ENCODE peak calls at places on chromosomes 5 and 9, in six cellular contexts. H is H9, R is mesenchymal stem cell, D is neuronal stem cell, K is IMR-90, O is H1. U is an unnamed sample.

GRCh38 chr9:129555512-129556203 is 65.2 kb downstream of the C9orf50 start:
- DNase-seq in R (no peak), K (peak), D (no peak), H (no peak), O (no peak), U (no peak)

GRCh38 chr9:21789541-21790037 is 12.8 kb upstream of the MTAP start:
- DNase-seq in O (no peak), H (peak), K (peak), R (peak), D (peak), U (peak)

GRCh38 chr9:109286981-109287380 is 33.9 kb downstream of the EPB41L4B start:
- DNase-seq in R (no peak), H (no peak), K (peak), D (no peak), O (no peak), U (no peak)

GRCh38 chr5:152811985-152812384 is 406.9 kb upstream of the NMUR2 start:
- DNase-seq in D (no peak), O (no peak), K (no peak), R (no peak), H (peak), U (no peak)

GRCh38 chr5:598564-598890 is 13.6 kb upstream of the CEP72 start:
- DNase-seq in R (no peak), H (no peak), O (no peak), D (no peak), K (no peak), U (no peak)

GRCh38 chr5:136066705-136067271 is 38.0 kb downstream of the TGFBI start:
- DNase-seq in K (peak), H (peak), O (no peak), R (peak), D (no peak), U (no peak)

GRCh38 chr5:148452499-148453193 is 68.9 kb downstream of the FBXO38 start:
- DNase-seq in O (no peak), H (no peak), D (no peak), R (no peak), K (no peak), U (no peak)

GRCh38 chr9:95087659-95088242 is 229.8 kb downstream of the FANCC start:
- DNase-seq in O (no peak), D (no peak), K (no peak), H (no peak), R (no peak), U (no peak)

GRCh38 chr5:56124885-56125250 is 108.3 kb downstream of the ANKRD55 start:
- DNase-seq in O (no peak), K (no peak), D (no peak), H (no peak), R (peak), U (no peak)

GRCh38 chr5:158054388-158055092 is 195.6 kb upstream of the CLINT1 start:
- DNase-seq in H (no peak), R (no peak), D (no peak), O (no peak), K (no peak), U (no peak)

GRCh38 chr5:1000329-1000728 is 8.3 kb upstream of the NKD2 start:
- DNase-seq in D (no peak), O (no peak), K (no peak), R (no peak), H (no peak), U (no peak)

GRCh38 chr9:133578524-133579230 is 30.5 kb downstream of the FAM163B start:
- DNase-seq in K (no peak), D (no peak), H (no peak), O (no peak), R (no peak), U (no peak)

GRCh38 chr5:82387819-82388166 is 109.6 kb upstream of the RPS23 start:
- DNase-seq in O (no peak), K (no peak), H (no peak), D (no peak), R (no peak), U (no peak)

GRCh38 chr9:107465467-107466451 is 23.8 kb downstream of the KLF4 start:
- DNase-seq in H (peak), R (peak), D (peak), K (peak), O (peak), U (peak)

GRCh38 chr5:14739538-14739937 is 75.0 kb downstream of the OTULIN start:
- DNase-seq in O (no peak), H (no peak), R (peak), K (peak), D (no peak), U (no peak)

GRCh38 chr5:148666353-148666752 is 12.0 kb upstream of the HTR4 start:
- DNase-seq in D (no peak), K (peak), R (no peak), H (no peak), O (no peak), U (no peak)

GRCh38 chr5:113112435-113112834 is 135.8 kb downstream of the DCP2 start:
- DNase-seq in H (no peak), O (no peak), K (peak), D (no peak), R (no peak), U (no peak)

GRCh38 chr5:110865400-110866094 is 126.7 kb downstream of the SLC25A46 start:
- DNase-seq in D (peak), O (peak), H (peak), K (peak), R (peak), U (peak)

GRCh38 chr5:123809594-123810172 is 297.7 kb downstream of the CSNK1G3 start:
- DNase-seq in H (no peak), R (no peak), O (no peak), D (no peak), K (no peak), U (no peak)

GRCh38 chr5:75734913-75735789 is 17.9 kb upstream of the POC5 start:
- DNase-seq in O (peak), K (peak), R (peak), D (peak), H (peak), U (peak)

DNA sequence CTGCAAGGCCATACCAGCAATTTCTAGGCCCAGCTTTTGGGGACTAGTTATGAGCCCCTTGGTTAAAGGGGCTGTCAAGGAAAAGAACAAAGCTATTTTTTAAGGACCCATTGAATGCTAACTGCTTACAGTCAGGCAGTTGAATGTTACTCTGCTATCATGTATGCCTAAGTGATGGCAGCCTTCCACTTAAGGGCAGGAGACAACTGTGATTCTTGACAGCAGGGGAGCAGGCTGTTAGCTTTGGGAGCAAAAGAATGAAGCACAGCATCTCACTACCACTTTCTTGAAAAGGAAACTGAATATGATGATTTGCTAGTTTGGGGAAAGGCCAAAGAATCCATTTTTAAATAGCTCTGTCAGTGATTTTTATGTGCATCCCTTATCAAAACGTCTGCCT is 221.5 kb downstream of the SH3GL2 start:
- DNase-seq in K (no peak), O (no peak), R (no peak), H (no peak), D (no peak), U (no peak)
- H2BK5ac ChIP-seq in K (no peak), O (no peak), R (no peak), H (no peak), D (no peak), U (no peak)

GRCh38 chr5:154370119-154370518 is 75.7 kb upstream of the SAP30L start:
- DNase-seq in H (no peak), K (peak), O (no peak), D (no peak), R (peak), U (peak)
- H2BK5ac ChIP-seq in H (no peak), K (peak), O (no peak), D (no peak), R (no peak), U (peak)

DNA sequence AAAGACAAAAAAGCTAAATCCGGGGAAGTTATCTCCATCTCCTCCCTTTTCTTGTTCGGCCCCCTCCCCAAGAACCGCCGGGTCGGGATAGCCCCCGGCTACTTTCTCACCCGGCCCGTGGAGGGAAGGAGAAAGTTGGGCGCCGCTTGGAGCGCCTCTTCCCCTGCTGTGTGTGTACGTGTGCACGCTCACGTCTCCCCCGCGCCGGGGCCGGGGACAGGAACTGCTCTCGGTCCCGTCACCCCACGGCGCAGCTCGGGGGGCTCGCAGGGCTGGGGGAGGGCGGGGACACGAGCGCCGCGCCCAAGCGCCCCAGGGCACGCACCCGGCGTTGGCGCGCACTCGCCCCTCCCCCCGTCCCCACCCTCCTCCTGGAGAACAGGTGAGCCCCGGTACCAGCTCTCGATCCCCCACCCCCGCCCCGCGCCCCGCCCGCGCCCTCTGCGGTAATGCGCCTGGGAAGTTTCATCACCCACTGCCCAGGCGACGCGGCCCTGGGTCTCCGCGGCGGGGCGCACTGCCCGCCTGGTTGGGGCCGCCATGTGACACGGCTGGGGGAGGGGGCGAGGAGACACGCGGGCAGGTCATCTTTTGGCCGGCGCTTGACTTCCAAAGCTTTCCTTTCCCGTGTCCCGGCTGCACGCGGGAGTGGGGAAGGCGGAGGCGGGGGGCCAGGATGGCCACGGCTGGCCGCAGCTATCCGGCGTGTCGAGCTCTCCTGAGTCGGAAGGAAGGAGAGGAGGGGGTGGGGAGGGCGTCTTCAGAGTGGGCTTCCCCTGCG is 1.3 kb upstream of the STC2 start:
- DNase-seq in R (peak), H (peak), D (no peak), K (no peak), O (peak), U (peak)
- H2BK5ac ChIP-seq in R (no peak), H (no peak), D (peak), K (peak), O (peak), U (peak)

DNA sequence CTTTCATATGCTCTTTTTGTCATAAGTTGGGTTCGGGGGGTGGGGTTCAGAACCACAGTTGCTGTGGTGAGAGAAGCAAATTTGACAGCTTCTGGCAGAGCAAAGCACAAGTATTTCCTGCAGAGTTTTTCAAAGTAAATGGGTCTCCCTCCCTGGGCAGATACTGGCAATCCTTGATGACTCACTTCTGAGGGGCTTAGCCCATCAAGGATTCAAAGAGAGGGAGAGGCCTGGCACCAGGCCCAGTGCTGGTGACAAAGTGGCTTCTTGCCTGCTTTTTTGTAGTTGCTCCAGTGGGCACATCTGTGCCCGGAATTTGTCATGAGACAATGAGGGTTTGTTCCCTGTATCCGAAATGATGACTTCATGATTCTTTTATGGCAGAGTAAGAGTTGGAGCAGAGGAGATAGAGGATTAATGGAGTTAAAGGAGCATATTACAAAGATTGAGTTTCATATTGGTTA is 46.6 kb upstream of the TNC start:
- DNase-seq in K (peak), R (peak), D (no peak), H (peak), O (no peak), U (no peak)
- H2BK5ac ChIP-seq in K (no peak), R (no peak), D (no peak), H (no peak), O (no peak), U (no peak)

GRCh38 chr5:6583049-6583880 is 49.6 kb downstream of the NSUN2 start:
- DNase-seq in K (no peak), R (peak), O (peak), H (peak), D (peak), U (no peak)

GRCh38 chr5:6585168-6585567 is 47.7 kb downstream of the NSUN2 start:
- DNase-seq in R (no peak), H (no peak), D (no peak), O (no peak), K (no peak), U (no peak)

GRCh38 chr5:6585939-6586646 is 46.8 kb downstream of the NSUN2 start:
- DNase-seq in K (no peak), D (no peak), O (no peak), H (no peak), R (no peak), U (no peak)

GRCh38 chr5:6584101-6584645 is 48.7 kb downstream of the NSUN2 start:
- DNase-seq in H (no peak), O (no peak), K (no peak), R (no peak), D (no peak), U (no peak)

DNA sequence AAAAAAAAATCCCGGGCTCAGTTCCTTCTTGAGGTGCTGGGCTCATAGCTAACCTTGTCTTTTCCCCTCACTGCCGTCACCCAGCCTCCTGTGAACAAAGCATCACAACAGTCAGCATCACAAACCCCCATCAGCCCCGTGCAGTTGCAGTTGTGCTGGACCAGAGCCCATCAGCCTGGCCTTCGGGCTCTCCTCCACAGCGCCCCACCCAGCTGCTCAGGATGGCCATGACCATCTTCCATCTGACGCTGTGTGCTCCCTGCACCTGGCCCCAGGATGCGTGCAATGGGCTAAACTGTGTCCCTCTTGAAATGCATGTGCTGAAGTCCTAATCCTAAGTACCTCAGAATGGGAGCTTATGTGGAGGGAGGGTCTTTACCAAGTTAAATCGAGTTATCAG is 48.1 kb downstream of the NSUN2 start:
- DNase-seq in R (no peak), K (no peak), O (no peak), D (no peak), H (no peak), U (no peak)
- H2BK5ac ChIP-seq in R (no peak), K (no peak), O (no peak), D (no peak), H (no peak), U (no peak)

GRCh38 chr9:92136184-92136858 is 21.1 kb upstream of the SPTLC1 start:
- DNase-seq in H (no peak), R (no peak), O (no peak), D (no peak), K (no peak), U (no peak)
- H2BK5ac ChIP-seq in H (no peak), R (no peak), O (no peak), D (no peak), K (no peak), U (no peak)

GRCh38 chr5:74639538-74640449 is 734 bp downstream of the ENC1 start:
- DNase-seq in H (peak), D (no peak), K (peak), R (peak), O (peak), U (no peak)

GRCh38 chr5:74641778-74642542 is 1.4 kb upstream of the ENC1 start:
- DNase-seq in H (no peak), D (peak), O (peak), K (peak), R (peak), U (peak)

GRCh38 chr5:74642543-74642863 is 2.0 kb upstream of the ENC1 start:
- DNase-seq in O (no peak), R (no peak), K (no peak), D (no peak), H (no peak), U (no peak)

GRCh38 chr5:74640450-74641013 is at the start of gene ENC1:
- DNase-seq in R (peak), O (peak), K (peak), D (peak), H (peak), U (peak)

DNA sequence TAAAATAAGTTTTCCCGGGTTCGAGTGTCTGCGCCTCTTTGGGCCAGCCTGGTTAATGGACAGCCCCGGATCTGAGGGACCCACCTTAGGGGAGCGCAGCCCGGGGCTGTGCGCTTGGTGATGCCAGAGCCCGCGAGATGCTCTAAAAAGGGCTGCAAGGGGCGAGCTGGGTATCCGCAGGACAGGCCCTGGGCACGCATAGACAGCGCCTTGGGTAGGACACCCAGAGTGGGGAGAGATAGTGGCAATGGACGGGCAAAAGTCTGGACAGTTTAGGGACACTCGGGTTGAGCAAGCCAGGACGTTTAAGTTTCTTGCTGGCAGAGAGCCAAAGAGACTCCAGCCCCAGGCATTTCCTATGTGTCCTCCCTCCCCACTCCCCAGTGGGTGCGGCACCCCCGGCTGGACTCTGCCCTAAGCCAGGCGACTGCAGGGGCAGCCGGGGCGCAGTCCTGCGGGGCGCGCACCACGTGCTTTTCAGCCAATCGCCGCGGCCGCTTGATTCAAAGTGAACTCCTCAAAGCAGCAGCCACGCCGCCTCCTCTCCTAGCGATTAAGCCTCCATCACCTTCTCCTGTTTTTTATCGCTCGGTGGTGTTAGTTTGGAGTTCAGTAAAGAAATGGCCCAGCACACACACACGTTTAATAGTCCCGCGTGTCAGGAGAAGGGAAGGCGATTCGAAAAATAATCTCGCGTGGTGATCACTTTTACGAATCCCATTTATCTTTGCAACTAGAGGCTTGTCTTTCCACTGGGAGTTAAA is 668 bp upstream of the ENC1 start:
- DNase-seq in K (peak), D (peak), O (peak), H (peak), R (peak), U (peak)
- H2BK5ac ChIP-seq in K (peak), D (peak), O (peak), H (no peak), R (peak), U (peak)

DNA sequence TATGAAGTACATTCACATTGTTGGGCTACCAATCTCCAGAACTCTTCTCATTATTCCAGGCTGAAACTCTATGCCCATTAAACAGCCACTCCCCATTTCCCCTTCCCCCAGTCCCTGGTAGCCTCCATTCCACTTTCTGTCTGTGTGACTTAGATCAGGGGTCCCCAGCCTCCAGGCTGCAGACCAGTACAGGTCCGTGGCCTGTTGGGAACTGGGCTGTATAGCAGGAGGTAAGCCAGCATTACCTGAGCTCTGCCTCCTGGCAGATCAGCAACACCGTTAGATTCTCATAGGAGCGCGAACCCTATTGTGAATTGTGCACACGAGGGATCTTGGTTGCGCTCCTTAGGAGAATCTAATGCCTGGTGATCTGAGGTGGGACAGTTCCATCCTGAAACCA is 23.1 kb downstream of the ZNF618 start:
- DNase-seq in R (no peak), H (no peak), K (no peak), O (peak), D (no peak), U (no peak)
- H2BK5ac ChIP-seq in R (no peak), H (no peak), K (no peak), O (no peak), D (peak), U (no peak)

DNA sequence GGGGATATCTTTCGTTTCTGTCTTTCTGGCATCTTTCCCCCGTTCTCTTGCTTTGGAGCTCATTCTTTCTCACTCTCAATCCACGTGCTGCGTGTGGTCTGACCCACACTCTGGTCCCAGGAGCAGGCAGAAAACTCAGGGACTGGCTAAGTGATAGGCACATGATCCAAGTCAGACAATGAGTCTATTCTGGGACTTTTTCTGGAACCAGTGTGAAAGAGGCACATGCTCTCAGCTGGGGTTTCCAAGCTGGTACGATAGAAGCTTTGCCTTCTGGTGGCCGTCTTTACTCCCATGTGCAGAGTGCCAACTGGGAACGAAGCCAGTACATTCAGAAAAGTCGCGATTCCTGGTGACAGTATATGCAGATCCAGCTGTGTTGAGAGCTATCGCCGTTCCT is 94.4 kb downstream of the PDZD2 start:
- DNase-seq in K (no peak), H (no peak), O (no peak), D (no peak), R (no peak), U (no peak)
- H2BK5ac ChIP-seq in K (no peak), H (no peak), O (no peak), D (no peak), R (no peak), U (no peak)

U was measured in trophoblast cell.